ENCODE peak calls at places on chromosomes 3 and 15, in five cellular contexts. One of them, this sample, is unnamed.
A peak's percentile ranks its signal among the peaks of the same experiment; 100 is the strongest.

GRCh38 chr3:159881828-159882309 is 106.8 kb upstream of the IL12A start:
- DNase-seq in K562: no peak
- DNase-seq in GM12878: no peak
- DNase-seq in HepG2: no peak
- DNase-seq in SK-N-SH: no peak
- DNase-seq in this sample: no peak

GRCh38 chr3:157785071-157785826 is 282.0 kb upstream of the VEPH1 start:
- DNase-seq in K562: peak; percentile 33
- DNase-seq in GM12878: no peak
- DNase-seq in HepG2: peak; percentile 30
- DNase-seq in SK-N-SH: peak; percentile 65
- DNase-seq in this sample: peak; percentile 94

GRCh38 chr3:66633564-66633963 is 132.7 kb upstream of the LRIG1 start:
- DNase-seq in K562: no peak
- DNase-seq in GM12878: no peak
- DNase-seq in HepG2: no peak
- DNase-seq in SK-N-SH: no peak
- DNase-seq in this sample: no peak

GRCh38 chr3:52052831-52053306 is 3.5 kb downstream of the DUSP7 start:
- DNase-seq in K562: peak; percentile 65
- DNase-seq in GM12878: peak; percentile 36
- DNase-seq in HepG2: peak; percentile 53
- DNase-seq in SK-N-SH: peak; percentile 76
- DNase-seq in this sample: peak; percentile 77

GRCh38 chr15:64398575-64398974 is 10.9 kb downstream of the TRIP4 start:
- DNase-seq in K562: no peak
- DNase-seq in GM12878: no peak
- DNase-seq in HepG2: no peak
- DNase-seq in SK-N-SH: no peak
- DNase-seq in this sample: no peak

GRCh38 chr3:138409171-138409570 is 25.2 kb upstream of the ESYT3 start:
- DNase-seq in K562: no peak
- DNase-seq in GM12878: no peak
- DNase-seq in HepG2: no peak
- DNase-seq in SK-N-SH: no peak
- DNase-seq in this sample: peak; percentile 6

GRCh38 chr3:163605915-163606314 is 1472.4 kb downstream of the SI start:
- DNase-seq in K562: no peak
- DNase-seq in GM12878: no peak
- DNase-seq in HepG2: no peak
- DNase-seq in SK-N-SH: no peak
- DNase-seq in this sample: no peak

GRCh38 chr15:50182233-50183013 is 427 bp downstream of the SLC27A2 start:
- DNase-seq in K562: no peak
- DNase-seq in GM12878: no peak
- DNase-seq in HepG2: no peak
- DNase-seq in SK-N-SH: peak; percentile 85
- DNase-seq in this sample: peak; percentile 15

GRCh38 chr15:45393851-45394250 is 15.5 kb upstream of the GATM start:
- DNase-seq in K562: no peak
- DNase-seq in GM12878: no peak
- DNase-seq in HepG2: peak; percentile 59
- DNase-seq in SK-N-SH: no peak
- DNase-seq in this sample: no peak

GRCh38 chr15:70504305-70504951 is 258.9 kb downstream of the UACA start:
- DNase-seq in K562: no peak
- DNase-seq in GM12878: no peak
- DNase-seq in HepG2: no peak
- DNase-seq in SK-N-SH: peak; percentile 62
- DNase-seq in this sample: peak; percentile 55

GRCh38 chr3:160474416-160474838 is 24.8 kb upstream of the TRIM59 start:
- DNase-seq in K562: no peak
- DNase-seq in GM12878: no peak
- DNase-seq in HepG2: no peak
- DNase-seq in SK-N-SH: peak; percentile 27
- DNase-seq in this sample: peak; percentile 63

GRCh38 chr3:188624384-188624783 is 470.4 kb downstream of the LPP start:
- DNase-seq in K562: no peak
- DNase-seq in GM12878: no peak
- DNase-seq in HepG2: no peak
- DNase-seq in SK-N-SH: no peak
- DNase-seq in this sample: peak; percentile 72

GRCh38 chr3:99678023-99678422 is 39.6 kb downstream of the COL8A1 start:
- DNase-seq in K562: no peak
- DNase-seq in GM12878: no peak
- DNase-seq in HepG2: no peak
- DNase-seq in SK-N-SH: no peak
- DNase-seq in this sample: peak; percentile 95

GRCh38 chr15:101054991-101055390 is 135.8 kb downstream of the LRRK1 start:
- DNase-seq in K562: no peak
- DNase-seq in GM12878: no peak
- DNase-seq in HepG2: no peak
- DNase-seq in SK-N-SH: peak; percentile 5
- DNase-seq in this sample: no peak

GRCh38 chr3:184545769-184546168 is 15.8 kb upstream of the EPHB3 start:
- DNase-seq in K562: no peak
- DNase-seq in GM12878: no peak
- DNase-seq in HepG2: no peak
- DNase-seq in SK-N-SH: no peak
- DNase-seq in this sample: no peak

GRCh38 chr3:11803977-11804903 is 42.4 kb downstream of the TAMM41 start:
- DNase-seq in K562: peak; percentile 61
- DNase-seq in GM12878: no peak
- DNase-seq in HepG2: peak; percentile 51
- DNase-seq in SK-N-SH: peak; percentile 57
- DNase-seq in this sample: peak; percentile 55

GRCh38 chr3:127749787-127750225 is 72.5 kb downstream of the MGLL start:
- DNase-seq in K562: no peak
- DNase-seq in GM12878: no peak
- DNase-seq in HepG2: no peak
- DNase-seq in SK-N-SH: no peak
- DNase-seq in this sample: no peak

GRCh38 chr3:174397848-174398247 is 461.3 kb upstream of the NAALADL2 start:
- DNase-seq in K562: no peak
- DNase-seq in GM12878: no peak
- DNase-seq in HepG2: peak; percentile 1
- DNase-seq in SK-N-SH: no peak
- DNase-seq in this sample: peak; percentile 50

GRCh38 chr3:127652246-127652995 is 20.3 kb upstream of the ABTB1 start:
- DNase-seq in K562: peak; percentile 49
- DNase-seq in GM12878: no peak
- DNase-seq in HepG2: peak; percentile 37
- DNase-seq in SK-N-SH: peak; percentile 79
- DNase-seq in this sample: peak; percentile 50

GRCh38 chr15:96406701-96407100 is 76.2 kb downstream of the NR2F2 start:
- DNase-seq in K562: no peak
- DNase-seq in GM12878: no peak
- DNase-seq in HepG2: no peak
- DNase-seq in SK-N-SH: no peak
- DNase-seq in this sample: no peak

GRCh38 chr15:85164841-85165466 is 183.3 kb downstream of the PDE8A start:
- DNase-seq in K562: no peak
- DNase-seq in GM12878: no peak
- DNase-seq in HepG2: no peak
- DNase-seq in SK-N-SH: no peak
- DNase-seq in this sample: no peak

GRCh38 chr15:25683911-25684310 is 179.2 kb downstream of the ATP10A start:
- DNase-seq in K562: no peak
- DNase-seq in GM12878: no peak
- DNase-seq in HepG2: no peak
- DNase-seq in SK-N-SH: no peak
- DNase-seq in this sample: no peak

GRCh38 chr3:14487086-14487485 is 53.1 kb downstream of the GRIP2 start:
- DNase-seq in K562: no peak
- DNase-seq in GM12878: no peak
- DNase-seq in HepG2: no peak
- DNase-seq in SK-N-SH: no peak
- DNase-seq in this sample: no peak

GRCh38 chr3:42960282-42960681 is 18.8 kb upstream of the GASK1A start:
- DNase-seq in K562: no peak
- DNase-seq in GM12878: no peak
- DNase-seq in HepG2: no peak
- DNase-seq in SK-N-SH: no peak
- DNase-seq in this sample: peak; percentile 4

GRCh38 chr3:125213946-125214542 is 1.5 kb upstream of the SLC12A8 start:
- DNase-seq in K562: no peak
- DNase-seq in GM12878: no peak
- DNase-seq in HepG2: no peak
- DNase-seq in SK-N-SH: no peak
- DNase-seq in this sample: peak; percentile 44

GRCh38 chr15:66328721-66329220 is 27.7 kb downstream of the TIPIN start:
- DNase-seq in K562: no peak
- DNase-seq in GM12878: no peak
- DNase-seq in HepG2: no peak
- DNase-seq in SK-N-SH: no peak
- DNase-seq in this sample: no peak

GRCh38 chr15:66323312-66323928 is 30.1 kb downstream of the DIS3L start:
- DNase-seq in K562: peak; percentile 77
- DNase-seq in GM12878: no peak
- DNase-seq in HepG2: no peak
- DNase-seq in SK-N-SH: no peak
- DNase-seq in this sample: no peak

GRCh38 chr15:66327736-66328135 is 28.7 kb downstream of the TIPIN start:
- DNase-seq in K562: no peak
- DNase-seq in GM12878: no peak
- DNase-seq in HepG2: no peak
- DNase-seq in SK-N-SH: no peak
- DNase-seq in this sample: no peak

DNA sequence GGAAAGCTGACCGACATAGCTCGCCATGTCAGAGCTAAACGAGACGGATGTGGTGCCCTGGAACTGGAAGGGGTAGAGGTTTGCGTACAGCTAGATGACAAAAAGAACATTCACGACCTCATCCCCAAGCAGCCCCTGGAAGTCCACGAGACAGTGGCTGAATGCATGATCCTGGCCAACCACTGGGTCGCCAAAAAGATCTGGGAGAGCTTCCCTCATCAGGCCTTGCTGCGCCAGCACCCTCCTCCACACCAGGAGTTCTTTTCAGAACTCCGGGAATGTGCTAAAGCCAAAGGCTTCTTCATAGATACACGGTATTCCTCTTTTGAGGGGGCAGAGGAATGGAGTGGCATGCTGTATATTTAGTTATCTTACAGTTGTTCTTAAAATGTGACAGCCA is 30.4 kb downstream of the TIPIN start:
- DNase-seq in K562: no peak
- DNase-seq in GM12878: no peak
- DNase-seq in HepG2: no peak
- DNase-seq in SK-N-SH: no peak
- DNase-seq in this sample: no peak
- TF ChIP-seq MXI1 in K562: no peak
- TF ChIP-seq MXI1 in GM12878: no peak
- TF ChIP-seq MXI1 in HepG2: no peak
- TF ChIP-seq MXI1 in SK-N-SH: no peak
- TF ChIP-seq MXI1 in this sample: no peak

DNA sequence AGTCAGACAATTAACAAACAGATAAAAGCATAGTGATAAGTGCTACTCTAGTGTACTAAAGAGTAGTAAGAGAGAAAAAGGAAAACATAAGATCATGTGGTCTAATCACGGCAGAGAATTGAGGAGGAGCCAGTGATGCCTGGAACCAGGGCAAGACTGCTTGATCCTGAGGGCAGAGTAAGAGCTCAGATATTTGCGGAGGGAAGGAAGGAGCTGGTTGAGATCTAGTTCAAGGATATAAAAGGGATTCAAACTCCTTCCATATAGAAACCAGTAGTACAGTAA is 29.7 kb upstream of the TSC22D2 start:
- DNase-seq in K562: no peak
- DNase-seq in GM12878: no peak
- DNase-seq in HepG2: no peak
- DNase-seq in SK-N-SH: no peak
- DNase-seq in this sample: no peak
- TF ChIP-seq MXI1 in K562: no peak
- TF ChIP-seq MXI1 in GM12878: no peak
- TF ChIP-seq MXI1 in HepG2: no peak
- TF ChIP-seq MXI1 in SK-N-SH: no peak
- TF ChIP-seq MXI1 in this sample: no peak

GRCh38 chr3:155702745-155703581 is 41.9 kb downstream of the PLCH1 start:
- DNase-seq in K562: no peak
- DNase-seq in GM12878: no peak
- DNase-seq in HepG2: no peak
- DNase-seq in SK-N-SH: no peak
- DNase-seq in this sample: no peak
- TF ChIP-seq MXI1 in K562: no peak
- TF ChIP-seq MXI1 in GM12878: no peak
- TF ChIP-seq MXI1 in HepG2: no peak
- TF ChIP-seq MXI1 in SK-N-SH: no peak
- TF ChIP-seq MXI1 in this sample: no peak

GRCh38 chr3:191070201-191070600 is 128.8 kb upstream of the OSTN start:
- DNase-seq in K562: no peak
- DNase-seq in GM12878: no peak
- DNase-seq in HepG2: no peak
- DNase-seq in SK-N-SH: no peak
- DNase-seq in this sample: peak; percentile 95

GRCh38 chr3:191068946-191069813 is 129.9 kb upstream of the OSTN start:
- DNase-seq in K562: no peak
- DNase-seq in GM12878: no peak
- DNase-seq in HepG2: no peak
- DNase-seq in SK-N-SH: no peak
- DNase-seq in this sample: peak; percentile 63

GRCh38 chr3:191066669-191067068 is 132.4 kb upstream of the OSTN start:
- DNase-seq in K562: no peak
- DNase-seq in GM12878: peak; percentile 4
- DNase-seq in HepG2: no peak
- DNase-seq in SK-N-SH: no peak
- DNase-seq in this sample: peak; percentile 81

GRCh38 chr3:191074511-191074910 is 124.5 kb upstream of the OSTN start:
- DNase-seq in K562: no peak
- DNase-seq in GM12878: no peak
- DNase-seq in HepG2: no peak
- DNase-seq in SK-N-SH: no peak
- DNase-seq in this sample: no peak

DNA sequence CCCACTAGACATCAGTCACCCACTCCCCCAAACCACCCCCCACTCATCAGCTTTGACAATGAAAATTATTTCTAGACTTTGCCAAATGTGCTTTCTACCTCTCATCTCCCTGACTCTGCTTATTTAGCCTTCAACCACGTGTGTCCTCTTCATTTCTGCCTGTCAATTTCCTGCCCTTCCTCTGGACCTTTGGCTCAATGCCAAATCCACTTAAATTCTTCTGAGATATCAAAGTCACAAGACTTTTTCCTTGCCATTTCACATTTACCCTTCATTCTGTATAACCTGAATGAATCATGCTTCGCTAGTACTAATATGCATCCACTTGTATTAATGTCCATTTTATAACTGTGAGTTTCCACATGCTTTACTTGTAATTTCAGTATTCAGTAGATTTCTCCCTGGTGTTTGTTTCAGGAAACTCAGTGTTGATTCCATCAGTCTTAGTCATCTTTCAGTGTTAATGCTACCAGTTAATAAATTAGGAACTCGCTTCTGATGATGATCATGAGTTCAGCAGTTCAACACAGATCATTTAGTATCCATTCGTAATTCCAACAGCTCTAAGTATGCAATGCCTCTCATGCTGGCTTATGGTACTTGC is 128.2 kb upstream of the OSTN start:
- DNase-seq in K562: no peak
- DNase-seq in GM12878: no peak
- DNase-seq in HepG2: no peak
- DNase-seq in SK-N-SH: no peak
- DNase-seq in this sample: peak; percentile 16
- TF ChIP-seq MXI1 in K562: no peak
- TF ChIP-seq MXI1 in GM12878: no peak
- TF ChIP-seq MXI1 in HepG2: no peak
- TF ChIP-seq MXI1 in SK-N-SH: no peak
- TF ChIP-seq MXI1 in this sample: no peak

This sample was measured in IMR-90.